ENCODE peak calls at places on chromosomes 16 and 17, in six cellular contexts. B, L, Y, X, J and G are unnamed samples.

GRCh38 chr16:6558661-6559060 is 774.0 kb upstream of the RBFOX1 start:
- DNase-seq in B (no peak), L (no peak), Y (no peak), X (no peak), J (no peak), G (no peak)

GRCh38 chr17:39626671-39627169 is at the start of gene PPP1R1B:
- DNase-seq in B (no peak), L (no peak), Y (no peak), X (no peak), J (no peak), G (no peak)

GRCh38 chr17:77681820-77682219 is 276.7 kb upstream of the TNRC6C start:
- DNase-seq in B (no peak), L (no peak), Y (peak; percentile 90), X (peak; percentile 59), J (no peak), G (no peak)

GRCh38 chr17:78130439-78131101 is at the start of gene TMC8:
- DNase-seq in B (no peak), L (no peak), Y (no peak), X (peak; percentile 39), J (peak; percentile 78), G (peak; percentile 85)

GRCh38 chr16:54178491-54178976 is 108.1 kb downstream of the IRX3 start:
- DNase-seq in B (no peak), L (no peak), Y (no peak), X (no peak), J (no peak), G (no peak)

GRCh38 chr16:49492090-49492801 is 118.6 kb downstream of the C16orf78 start:
- DNase-seq in B (no peak), L (no peak), Y (peak; percentile 53), X (no peak), J (peak; percentile 28), G (no peak)

GRCh38 chr17:41456206-41456605 is 11.0 kb downstream of the KRT32 start:
- DNase-seq in B (no peak), L (peak; percentile 51), Y (no peak), X (no peak), J (no peak), G (no peak)

GRCh38 chr17:42072323-42073187 is 22.2 kb upstream of the C17orf113 start:
- DNase-seq in B (no peak), L (no peak), Y (no peak), X (no peak), J (no peak), G (no peak)

GRCh38 chr17:9932481-9932880 is 27.4 kb upstream of the RCVRN start:
- DNase-seq in B (no peak), L (no peak), Y (no peak), X (no peak), J (no peak), G (no peak)

GRCh38 chr16:47047804-47048203 is 74.3 kb upstream of the DNAJA2 start:
- DNase-seq in B (no peak), L (no peak), Y (no peak), X (no peak), J (no peak), G (no peak)

GRCh38 chr17:64412944-64413381 is 22.3 kb upstream of the PECAM1 start:
- DNase-seq in B (no peak), L (no peak), Y (no peak), X (no peak), J (no peak), G (no peak)

GRCh38 chr17:6546069-6546718 is 10.2 kb downstream of the PITPNM3 start:
- DNase-seq in B (no peak), L (no peak), Y (no peak), X (no peak), J (no peak), G (no peak)

GRCh38 chr16:85275533-85276249 is 163.4 kb upstream of the CIBAR2 start:
- DNase-seq in B (no peak), L (peak; percentile 56), Y (peak; percentile 65), X (peak; percentile 75), J (peak; percentile 51), G (no peak)

GRCh38 chr17:10053976-10054551 is 144.3 kb downstream of the GAS7 start:
- DNase-seq in B (no peak), L (no peak), Y (peak; percentile 51), X (no peak), J (no peak), G (no peak)

GRCh38 chr16:82061861-82062525 is 26.9 kb downstream of the HSD17B2 start:
- DNase-seq in B (no peak), L (peak; percentile 70), Y (no peak), X (no peak), J (no peak), G (no peak)

GRCh38 chr16:525520-526180 is 1.9 kb upstream of the CAPN15 start:
- DNase-seq in B (peak; percentile 57), L (peak; percentile 95), Y (no peak), X (no peak), J (peak; percentile 26), G (peak; percentile 57)

GRCh38 chr16:54879681-54880080 is 51.0 kb upstream of the IRX5 start:
- DNase-seq in B (no peak), L (peak; percentile 34), Y (no peak), X (no peak), J (no peak), G (no peak)

GRCh38 chr17:44220211-44221071 is 966 bp upstream of the UBTF start:
- DNase-seq in B (no peak), L (peak; percentile 59), Y (peak; percentile 71), X (no peak), J (peak; percentile 46), G (no peak)

GRCh38 chr17:65079489-65079900 is 23.0 kb upstream of the GNA13 start:
- DNase-seq in B (no peak), L (no peak), Y (no peak), X (no peak), J (no peak), G (no peak)

DNA sequence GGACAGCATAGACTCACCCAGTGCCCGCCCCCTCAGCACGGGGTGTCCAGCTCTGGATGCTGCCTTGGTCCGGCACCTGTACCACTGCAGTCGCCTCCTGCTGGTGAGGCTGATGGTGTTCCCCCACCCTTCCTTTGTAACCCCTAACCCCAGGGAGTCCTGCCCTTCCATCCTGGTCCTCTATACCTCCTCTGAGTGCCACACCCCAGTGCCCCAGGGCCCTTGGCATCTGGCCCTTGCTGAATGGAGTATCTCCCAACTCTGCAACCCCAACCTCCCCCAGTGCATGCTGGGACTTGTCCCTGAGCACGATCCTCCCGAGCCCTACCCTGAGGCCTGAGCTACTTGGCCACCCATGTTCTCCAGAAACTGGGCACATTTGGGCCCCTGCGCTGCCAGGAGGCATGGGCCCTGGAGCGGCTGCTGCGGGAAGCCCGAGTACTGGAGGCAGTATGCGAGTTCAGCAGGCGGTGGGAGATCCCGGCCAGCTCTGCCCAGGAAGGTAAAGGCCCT is 15.8 kb downstream of the RIPOR1 start:
- DNase-seq in B (no peak), L (peak; percentile 61), Y (no peak), X (no peak), J (no peak), G (no peak)
- TF ChIP-seq CTCF in B (no peak), L (peak; percentile 11), Y (no peak), X (no peak), J (no peak), G (peak; percentile 35)

DNA sequence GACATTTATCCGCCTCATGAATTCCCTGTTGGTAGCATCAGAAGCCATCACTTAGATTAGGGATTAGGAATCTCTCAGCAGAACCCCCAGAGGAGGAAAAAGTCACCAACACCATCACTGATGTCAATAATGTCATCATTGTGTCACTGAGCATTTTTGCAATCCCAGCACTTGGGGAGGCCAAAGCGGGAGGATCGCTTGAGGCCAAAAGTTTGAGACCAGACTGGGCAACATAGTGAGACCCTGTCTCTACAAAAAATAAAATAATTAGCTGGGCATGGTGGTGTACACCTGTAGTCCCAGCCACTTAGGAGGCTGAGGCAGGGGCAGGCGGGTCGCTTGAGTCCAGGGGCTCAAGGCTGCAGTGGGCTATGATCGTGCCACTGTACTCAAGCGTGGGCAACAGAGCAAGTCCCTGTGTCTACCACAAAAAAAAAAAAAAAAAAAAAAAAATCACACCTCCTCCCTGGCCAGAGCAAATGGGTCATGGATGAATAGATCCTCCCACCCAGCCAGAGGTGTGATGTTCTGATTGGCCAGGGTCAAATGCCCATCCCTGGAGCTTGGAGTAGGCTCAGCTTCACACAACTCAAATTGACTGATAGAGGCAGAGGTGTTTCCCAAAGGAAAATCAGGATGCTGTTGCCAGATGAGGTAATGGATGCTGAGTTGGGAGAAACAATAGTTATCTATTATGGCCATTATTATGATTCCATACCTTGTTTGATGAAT is 31.6 kb downstream of the VWA3A start:
- DNase-seq in B (no peak), L (no peak), Y (no peak), X (no peak), J (no peak), G (no peak)
- H3K4me3 ChIP-seq in B (no peak overlapping the region), L (no peak overlapping the region), Y (no peak overlapping the region), X (no peak overlapping the region), J (no peak overlapping the region), G (no peak overlapping the region)

GRCh38 chr17:17434477-17434876 is 42.3 kb upstream of the MED9 start:
- DNase-seq in B (no peak), L (peak; percentile 10), Y (no peak), X (no peak), J (no peak), G (no peak)

GRCh38 chr17:17435323-17435722 is 41.5 kb upstream of the MED9 start:
- DNase-seq in B (peak; percentile 65), L (peak; percentile 10), Y (no peak), X (no peak), J (no peak), G (no peak)

GRCh38 chr17:17429222-17429621 is 47.6 kb upstream of the MED9 start:
- DNase-seq in B (no peak), L (no peak), Y (no peak), X (no peak), J (no peak), G (no peak)

GRCh38 chr17:17437461-17437860 is 39.3 kb upstream of the MED9 start:
- DNase-seq in B (no peak), L (no peak), Y (no peak), X (no peak), J (no peak), G (no peak)

DNA sequence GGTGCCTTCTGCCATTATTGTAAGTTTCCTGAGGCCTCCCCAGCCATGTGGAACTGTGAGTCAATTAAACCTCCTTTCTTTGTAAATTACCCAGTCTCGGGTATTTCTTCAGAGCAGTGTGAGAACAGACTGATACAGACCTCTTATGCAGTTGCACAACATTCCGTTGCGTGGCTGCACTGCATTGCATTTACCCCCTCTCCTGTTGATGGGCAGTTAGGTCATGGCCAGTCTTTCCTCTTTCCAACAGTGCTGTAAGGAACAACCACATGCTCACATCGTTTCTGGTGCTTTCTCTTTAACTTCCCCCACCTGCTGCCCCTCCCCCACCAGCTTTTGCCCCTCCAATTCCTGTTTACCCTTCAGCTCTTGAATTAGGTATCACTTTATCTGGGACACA is 43.5 kb upstream of the MED9 start:
- DNase-seq in B (no peak), L (no peak), Y (no peak), X (no peak), J (no peak), G (no peak)
- TF ChIP-seq CTCF in B (no peak), L (no peak), Y (no peak), X (no peak), J (no peak), G (no peak)

DNA sequence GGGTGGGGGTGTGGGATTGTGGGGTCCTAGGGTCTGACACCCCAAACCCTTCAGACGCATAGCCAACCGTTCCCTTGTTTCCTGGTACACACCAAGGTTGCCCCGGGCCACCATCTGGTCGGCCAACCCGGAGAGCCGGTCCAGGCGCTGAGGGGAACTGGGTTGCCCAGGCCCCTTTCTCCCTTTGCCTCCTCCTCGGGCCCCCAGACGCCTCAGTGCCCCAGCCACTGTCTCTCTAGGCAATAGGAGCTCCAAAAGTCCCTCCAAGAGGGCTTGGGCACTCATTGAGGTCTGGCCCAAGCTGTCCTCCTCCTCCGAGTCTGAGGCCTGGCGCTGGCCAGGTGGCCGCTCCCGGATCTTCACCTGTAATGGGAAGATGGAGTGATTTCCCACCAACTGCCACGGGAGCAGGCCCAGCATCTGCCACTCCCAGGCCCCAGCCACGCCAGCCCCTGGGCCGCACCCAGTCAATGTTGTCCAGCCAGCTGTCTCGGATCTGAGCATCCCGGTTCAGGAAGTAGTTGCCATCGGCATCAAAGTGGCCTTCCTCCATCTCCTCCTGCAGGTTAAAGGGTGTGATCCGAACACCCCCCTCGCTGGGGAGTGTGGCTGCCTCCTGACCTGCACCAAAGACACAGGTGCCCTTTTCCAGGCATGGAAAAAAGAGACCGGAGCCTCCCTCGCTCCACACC is 1.5 kb downstream of the CD2BP2 start:
- DNase-seq in B (no peak), L (no peak), Y (no peak), X (no peak), J (no peak), G (no peak)
- H3K4me3 ChIP-seq in B (peak overlapping the region; percentile 97), L (peak overlapping the region; percentile 67), Y (no peak overlapping the region), X (no peak overlapping the region), J (peak overlapping the region; percentile 70), G (peak overlapping the region; percentile 77)